ENCODE peak calls at places on chromosomes 16 and 17, in four cellular contexts. One of them, this sample, is unnamed.

GRCh38 chr16:85437161-85438052 is 175.7 kb upstream of the GSE1 start:
- DNase-seq in transverse colon: peak
- DNase-seq in A549: no peak
- DNase-seq in K562: peak
- DNase-seq in this sample: peak

GRCh38 chr17:39225974-39226683 is 384 bp upstream of the STAC2 start:
- DNase-seq in transverse colon: peak
- DNase-seq in A549: peak
- DNase-seq in K562: peak
- DNase-seq in this sample: no peak

GRCh38 chr17:58120195-58120822 is 27.9 kb upstream of the OR4D1 start:
- DNase-seq in transverse colon: peak
- DNase-seq in A549: no peak
- DNase-seq in K562: peak
- DNase-seq in this sample: no peak

GRCh38 chr16:80167657-80168056 is 373.1 kb upstream of the DYNLRB2 start:
- DNase-seq in transverse colon: no peak
- DNase-seq in A549: no peak
- DNase-seq in K562: no peak
- DNase-seq in this sample: no peak

GRCh38 chr17:57665696-57666095 is 79.4 kb downstream of the CCDC182 start:
- DNase-seq in transverse colon: no peak
- DNase-seq in A549: no peak
- DNase-seq in K562: no peak
- DNase-seq in this sample: peak

GRCh38 chr17:68161644-68162428 is 86.0 kb upstream of the AMZ2 start:
- DNase-seq in transverse colon: no peak
- DNase-seq in A549: no peak
- DNase-seq in K562: no peak
- DNase-seq in this sample: no peak

GRCh38 chr17:42179911-42180410 is 981 bp downstream of the KCNH4 start:
- DNase-seq in transverse colon: peak
- DNase-seq in A549: no peak
- DNase-seq in K562: peak
- DNase-seq in this sample: no peak

GRCh38 chr17:73142763-73143395 is 21.9 kb upstream of the SSTR2 start:
- DNase-seq in transverse colon: no peak
- DNase-seq in A549: no peak
- DNase-seq in K562: no peak
- DNase-seq in this sample: no peak

GRCh38 chr16:66135376-66135775 is 231.1 kb upstream of the CDH5 start:
- DNase-seq in transverse colon: peak
- DNase-seq in A549: no peak
- DNase-seq in K562: no peak
- DNase-seq in this sample: no peak

GRCh38 chr17:9409430-9409829 is 166.2 kb downstream of the STX8 start:
- DNase-seq in transverse colon: no peak
- DNase-seq in A549: no peak
- DNase-seq in K562: no peak
- DNase-seq in this sample: no peak

GRCh38 chr17:67546578-67547527 is 169.8 kb downstream of the PITPNC1 start:
- DNase-seq in transverse colon: peak
- DNase-seq in A549: no peak
- DNase-seq in K562: no peak
- DNase-seq in this sample: no peak

GRCh38 chr17:66542183-66542966 is 240.0 kb downstream of the PRKCA start:
- DNase-seq in transverse colon: no peak
- DNase-seq in A549: no peak
- DNase-seq in K562: peak
- DNase-seq in this sample: no peak

GRCh38 chr17:81207610-81208581 is 14.9 kb downstream of the CEP131 start:
- DNase-seq in transverse colon: no peak
- DNase-seq in A549: no peak
- DNase-seq in K562: no peak
- DNase-seq in this sample: no peak

GRCh38 chr17:57004944-57005579 is 27.1 kb downstream of the SCPEP1 start:
- DNase-seq in transverse colon: peak
- DNase-seq in A549: peak
- DNase-seq in K562: peak
- DNase-seq in this sample: no peak

GRCh38 chr16:75280331-75280804 is 28.9 kb upstream of the BCAR1 start:
- DNase-seq in transverse colon: no peak
- DNase-seq in A549: no peak
- DNase-seq in K562: no peak
- DNase-seq in this sample: no peak

GRCh38 chr17:67211742-67212141 is 33.3 kb downstream of the HELZ start:
- DNase-seq in transverse colon: no peak
- DNase-seq in A549: no peak
- DNase-seq in K562: no peak
- DNase-seq in this sample: no peak

GRCh38 chr17:78316115-78316866 is 43.6 kb downstream of the SOCS3 start:
- DNase-seq in transverse colon: no peak
- DNase-seq in A549: peak
- DNase-seq in K562: peak
- DNase-seq in this sample: no peak

GRCh38 chr17:78317817-78318400 is 42.0 kb downstream of the SOCS3 start:
- DNase-seq in transverse colon: no peak
- DNase-seq in A549: no peak
- DNase-seq in K562: no peak
- DNase-seq in this sample: no peak

GRCh38 chr17:78318407-78318806 is 41.5 kb downstream of the SOCS3 start:
- DNase-seq in transverse colon: no peak
- DNase-seq in A549: no peak
- DNase-seq in K562: no peak
- DNase-seq in this sample: no peak

GRCh38 chr17:78315355-78316114 is 44.3 kb downstream of the SOCS3 start:
- DNase-seq in transverse colon: peak
- DNase-seq in A549: peak
- DNase-seq in K562: peak
- DNase-seq in this sample: peak

GRCh38 chr17:78316867-78317816 is 42.7 kb downstream of the SOCS3 start:
- DNase-seq in transverse colon: peak
- DNase-seq in A549: peak
- DNase-seq in K562: peak
- DNase-seq in this sample: peak
- TF ChIP-seq EP300 in transverse colon: no peak
- TF ChIP-seq EP300 in A549: no peak
- TF ChIP-seq EP300 in K562: no peak
- TF ChIP-seq EP300 in this sample: no peak

DNA sequence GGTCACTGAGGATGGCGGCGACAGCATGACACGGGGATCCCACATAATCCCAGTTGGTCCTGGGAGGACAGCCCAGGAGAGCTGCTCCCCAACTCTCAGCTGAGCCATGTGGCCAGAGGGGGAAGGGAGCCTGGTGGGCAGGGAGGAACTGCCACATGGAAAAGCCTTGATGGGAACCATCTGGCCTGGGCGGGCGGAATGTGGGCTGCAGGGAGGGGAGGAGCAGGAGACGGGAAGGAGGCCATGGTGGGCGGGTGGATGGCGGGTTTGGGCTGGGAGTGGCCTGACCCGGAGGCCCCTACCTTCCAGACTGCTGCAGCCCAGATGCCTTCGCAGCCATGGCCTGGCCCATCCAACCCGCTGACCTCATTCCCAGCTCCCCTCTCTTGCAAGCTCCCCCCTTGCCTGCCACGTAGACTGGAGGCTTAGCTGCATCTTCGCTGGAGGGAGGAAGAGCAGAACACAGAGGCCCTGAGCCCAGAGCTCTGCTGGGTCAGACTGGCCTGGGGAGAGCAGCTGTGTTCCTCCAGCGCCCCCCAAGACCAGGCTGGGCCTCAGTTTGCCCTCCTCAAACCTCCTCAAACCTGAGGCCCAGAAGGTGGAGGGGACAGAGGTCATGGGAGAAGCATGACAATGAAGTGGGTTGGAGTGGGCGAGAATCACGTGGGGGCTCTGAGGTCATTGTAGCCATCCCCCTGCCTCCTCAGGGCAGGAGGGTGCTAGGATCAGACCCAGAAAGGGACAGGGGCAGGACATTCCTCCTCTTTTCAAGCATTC is 8.2 kb upstream of the COL1A1 start:
- DNase-seq in transverse colon: peak
- DNase-seq in A549: no peak
- DNase-seq in K562: peak
- DNase-seq in this sample: peak
- TF ChIP-seq EP300 in transverse colon: peak
- TF ChIP-seq EP300 in A549: no peak
- TF ChIP-seq EP300 in K562: no peak
- TF ChIP-seq EP300 in this sample: no peak

GRCh38 chr17:40350410-40351184 is 13.9 kb downstream of the GJD3 start:
- DNase-seq in transverse colon: no peak
- DNase-seq in A549: no peak
- DNase-seq in K562: no peak
- DNase-seq in this sample: no peak
- TF ChIP-seq EP300 in transverse colon: no peak
- TF ChIP-seq EP300 in A549: no peak
- TF ChIP-seq EP300 in K562: no peak
- TF ChIP-seq EP300 in this sample: no peak

DNA sequence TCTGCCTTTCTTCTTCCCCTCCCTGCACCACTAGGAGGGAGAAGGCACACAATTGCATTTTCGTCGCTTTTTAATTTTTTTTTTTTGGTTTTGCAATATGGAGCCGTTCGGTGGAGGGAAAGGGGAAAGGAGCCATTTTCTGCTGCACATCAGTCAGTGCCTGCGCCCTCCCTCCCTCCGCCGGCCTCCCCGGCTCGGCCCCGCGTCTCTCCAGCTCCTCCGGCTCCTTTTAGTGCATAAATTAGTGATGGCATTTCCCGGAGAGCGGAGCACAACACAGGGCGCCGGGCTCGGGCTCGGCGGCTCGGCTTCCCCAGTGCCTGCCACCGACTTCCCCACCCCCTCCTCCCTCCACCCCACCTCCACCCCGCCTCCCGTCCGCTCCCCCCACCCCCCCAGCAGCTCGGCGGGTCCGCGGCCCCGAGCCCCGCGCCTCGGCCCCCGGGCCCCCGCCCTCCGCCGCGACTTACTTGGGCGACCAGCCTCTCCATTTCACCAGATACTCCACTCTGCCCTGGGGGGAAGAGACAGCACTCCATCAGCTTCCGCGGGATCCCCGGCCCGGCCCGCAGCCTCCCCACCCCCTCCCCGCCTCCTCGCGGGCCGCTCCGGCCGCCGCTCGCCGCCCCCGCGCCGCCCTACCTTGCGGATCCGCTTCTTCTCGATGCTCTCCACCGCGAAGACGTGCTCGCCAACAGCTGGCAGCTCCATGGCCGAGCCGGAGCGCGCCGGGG is 532 bp downstream of the CBX4 start:
- DNase-seq in transverse colon: peak
- DNase-seq in A549: peak
- DNase-seq in K562: peak
- DNase-seq in this sample: no peak
- TF ChIP-seq EP300 in transverse colon: no peak
- TF ChIP-seq EP300 in A549: no peak
- TF ChIP-seq EP300 in K562: no peak
- TF ChIP-seq EP300 in this sample: no peak

GRCh38 chr17:1078831-1079561 is 82.1 kb downstream of the TIMM22 start:
- DNase-seq in transverse colon: no peak
- DNase-seq in A549: no peak
- DNase-seq in K562: no peak
- DNase-seq in this sample: no peak

GRCh38 chr17:1076982-1077302 is 80.0 kb downstream of the TIMM22 start:
- DNase-seq in transverse colon: no peak
- DNase-seq in A549: no peak
- DNase-seq in K562: no peak
- DNase-seq in this sample: no peak

GRCh38 chr17:1076299-1076981 is 79.5 kb downstream of the TIMM22 start:
- DNase-seq in transverse colon: no peak
- DNase-seq in A549: no peak
- DNase-seq in K562: no peak
- DNase-seq in this sample: no peak

GRCh38 chr17:1077536-1078061 is 80.7 kb downstream of the TIMM22 start:
- DNase-seq in transverse colon: no peak
- DNase-seq in A549: no peak
- DNase-seq in K562: no peak
- DNase-seq in this sample: no peak

DNA sequence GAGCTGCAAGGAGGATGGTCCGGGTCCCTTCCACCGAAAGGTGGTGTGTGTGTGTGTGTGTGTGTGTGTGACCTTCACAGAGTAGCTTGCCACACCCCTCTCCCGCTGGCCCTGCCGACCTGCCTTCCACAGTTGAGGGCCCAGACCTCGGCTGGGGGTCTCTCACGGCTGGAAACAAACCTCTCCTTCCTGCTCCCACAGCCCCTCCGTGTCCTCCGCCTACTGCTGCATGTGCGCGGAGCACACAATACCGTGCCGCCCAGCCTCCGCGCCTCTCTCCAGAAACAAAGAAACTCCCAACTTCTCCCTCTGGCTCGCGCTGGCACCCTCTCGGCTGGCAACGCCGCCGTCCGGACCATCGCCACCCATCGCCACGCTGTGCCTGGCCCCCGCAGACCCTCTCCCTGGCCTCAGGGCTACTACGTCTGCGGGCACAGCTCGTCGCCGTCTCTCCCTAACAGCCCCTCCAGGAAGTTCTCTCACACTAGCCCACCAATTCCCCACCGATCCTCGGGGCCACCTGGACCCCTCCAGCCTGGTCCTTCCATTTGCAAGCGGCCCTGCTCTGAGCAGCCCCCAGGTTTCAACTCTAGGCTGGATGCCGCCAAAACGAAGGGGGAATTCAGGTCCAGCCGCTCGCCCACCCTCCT is 81.3 kb downstream of the TIMM22 start:
- DNase-seq in transverse colon: no peak
- DNase-seq in A549: no peak
- DNase-seq in K562: no peak
- DNase-seq in this sample: no peak
- TF ChIP-seq EP300 in transverse colon: no peak
- TF ChIP-seq EP300 in A549: no peak
- TF ChIP-seq EP300 in K562: no peak
- TF ChIP-seq EP300 in this sample: no peak

GRCh38 chr16:78485188-78485898 is 385.9 kb downstream of the WWOX start:
- DNase-seq in transverse colon: no peak
- DNase-seq in A549: no peak
- DNase-seq in K562: no peak
- DNase-seq in this sample: no peak
- TF ChIP-seq EP300 in transverse colon: no peak
- TF ChIP-seq EP300 in A549: no peak
- TF ChIP-seq EP300 in K562: no peak
- TF ChIP-seq EP300 in this sample: no peak

DNA sequence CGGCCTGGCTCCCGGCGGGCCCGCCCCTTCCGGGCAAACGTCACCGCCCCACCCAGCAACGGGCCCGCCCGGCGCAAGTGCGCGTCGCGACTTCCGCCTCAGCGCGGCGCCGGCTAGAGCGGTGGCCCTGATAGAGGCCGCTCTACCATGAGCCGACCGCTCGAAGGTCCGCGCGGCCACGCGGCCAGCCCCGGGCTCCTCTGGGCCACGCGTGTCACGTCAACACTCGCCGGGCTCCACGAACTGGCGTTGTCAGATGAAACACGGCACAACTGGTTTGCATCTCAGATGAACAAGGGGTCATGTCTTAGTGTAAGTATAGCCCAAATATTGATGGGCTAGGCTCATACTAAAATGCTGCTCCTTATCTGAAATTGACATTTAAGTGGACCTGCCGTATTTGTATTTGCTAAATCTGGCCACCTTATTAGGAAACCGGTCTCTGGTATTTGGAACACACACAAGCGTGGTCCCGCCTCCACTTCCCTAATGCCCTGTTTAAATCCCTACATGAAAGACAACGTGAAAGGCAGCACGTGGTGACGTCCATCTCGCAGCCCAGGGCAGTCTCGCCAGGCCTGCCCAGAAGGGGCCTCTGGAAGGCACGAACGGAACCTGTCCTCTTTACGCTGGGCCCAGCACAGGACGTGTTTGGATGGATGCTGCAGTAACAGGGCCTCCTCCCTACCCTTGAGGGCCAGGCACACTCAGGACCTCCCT is at the start of gene ZNF598:
- DNase-seq in transverse colon: peak
- DNase-seq in A549: peak
- DNase-seq in K562: peak
- DNase-seq in this sample: no peak
- TF ChIP-seq EP300 in transverse colon: no peak
- TF ChIP-seq EP300 in A549: no peak
- TF ChIP-seq EP300 in K562: peak
- TF ChIP-seq EP300 in this sample: no peak

This sample was measured in suprapubic skin.